ENCODE peak calls at places on chromosomes 1 and 21, in four cellular contexts. E, S, T and I are unnamed samples.

GRCh38 chr1:184632415-184633175 is 122.1 kb downstream of the EDEM3 start:
- DNase-seq in E (no peak), S (no peak), T (no peak), I (no peak)

GRCh38 chr1:53299233-53299632 is 28.6 kb downstream of the LRP8 start:
- DNase-seq in E (no peak), S (no peak), T (no peak), I (no peak)

GRCh38 chr1:10132316-10132715 is 78.1 kb upstream of the KIF1B start:
- DNase-seq in E (no peak), S (no peak), T (no peak), I (no peak)

GRCh38 chr1:107963601-107964396 is 1.2 kb downstream of the VAV3 start:
- DNase-seq in E (peak), S (peak), T (no peak), I (peak)

GRCh38 chr1:7003676-7004075 is 218.4 kb downstream of the CAMTA1 start:
- DNase-seq in E (no peak), S (no peak), T (no peak), I (no peak)

GRCh38 chr1:30407862-30408580 is 315.4 kb downstream of the MATN1 start:
- DNase-seq in E (no peak), S (no peak), T (no peak), I (no peak)

GRCh38 chr1:183238071-183238470 is 52.0 kb downstream of the LAMC2 start:
- DNase-seq in E (no peak), S (no peak), T (no peak), I (no peak)

GRCh38 chr1:47317841-47318240 is 3.9 kb upstream of the STIL start:
- DNase-seq in E (no peak), S (no peak), T (peak), I (no peak)

GRCh38 chr21:41664881-41665765 is 101.7 kb downstream of the RIPK4 start:
- DNase-seq in E (no peak), S (no peak), T (no peak), I (no peak)

GRCh38 chr1:55131801-55132200 is 83.4 kb downstream of the USP24 start:
- DNase-seq in E (no peak), S (no peak), T (peak), I (no peak)

GRCh38 chr1:37338658-37339057 is 135.7 kb upstream of the ZC3H12A start:
- DNase-seq in E (no peak), S (no peak), T (no peak), I (no peak)

GRCh38 chr1:243882276-243882675 is 32.2 kb upstream of the AKT3 start:
- DNase-seq in E (no peak), S (no peak), T (peak), I (no peak)

GRCh38 chr1:72207059-72207458 is 75.3 kb downstream of the NEGR1 start:
- DNase-seq in E (no peak), S (no peak), T (no peak), I (no peak)

GRCh38 chr1:155978973-155979429 is 654 bp upstream of the ARHGEF2 start:
- DNase-seq in E (peak), S (peak), T (no peak), I (no peak)

GRCh38 chr1:33123266-33123665 is 42.3 kb downstream of the AZIN2 start:
- DNase-seq in E (no peak), S (no peak), T (no peak), I (no peak)

GRCh38 chr1:12627308-12627707 is 9.3 kb upstream of the DHRS3 start:
- DNase-seq in E (no peak), S (no peak), T (no peak), I (no peak)

GRCh38 chr1:212701910-212702309 is 2.3 kb upstream of the BATF3 start:
- DNase-seq in E (no peak), S (peak), T (no peak), I (no peak)

GRCh38 chr1:109649380-109649987 is 6.4 kb upstream of the GSTM4 start:
- DNase-seq in E (no peak), S (no peak), T (no peak), I (no peak)